ENCODE peak calls at places on chromosomes 16 and 17, in five cellular contexts. C is GM12878, N is A549, E is K562, K is HepG2. W is an unnamed sample.

GRCh38 chr16:49499018-49499785 is 125.6 kb downstream of the C16orf78 start:
- DNase-seq in E (no peak), N (no peak), K (no peak), C (no peak), W (no peak)

GRCh38 chr17:48816774-48817590 is at the start of gene TTLL6:
- DNase-seq in C (no peak), E (peak; percentile 96), N (peak; percentile 90), K (peak; percentile 87), W (peak; percentile 99)

GRCh38 chr16:29757950-29758466 is 12.2 kb upstream of the C16orf54 start:
- DNase-seq in E (no peak), K (peak; percentile 82), C (no peak), N (no peak), W (no peak)

GRCh38 chr17:51165680-51166197 is 472 bp upstream of the NME2 start:
- DNase-seq in N (no peak), E (peak; percentile 25), C (no peak), K (no peak), W (peak; percentile 50)

GRCh38 chr16:88782454-88783390 is 2.3 kb downstream of the PIEZO1 start:
- DNase-seq in E (no peak), C (no peak), N (no peak), K (no peak), W (no peak)

GRCh38 chr16:67537270-67537635 is 8.6 kb downstream of the RIPOR1 start:
- DNase-seq in E (no peak), N (no peak), C (no peak), K (no peak), W (peak; percentile 69)

GRCh38 chr17:68616334-68616733 is 15.2 kb upstream of the FAM20A start:
- DNase-seq in K (no peak), N (no peak), E (no peak), C (no peak), W (no peak)

GRCh38 chr16:28936784-28937155 is 5.0 kb downstream of the CD19 start:
- DNase-seq in K (no peak), N (no peak), E (no peak), C (no peak), W (no peak)

GRCh38 chr16:86809458-86809955 is 231.2 kb downstream of the FOXL1 start:
- DNase-seq in E (no peak), K (no peak), N (peak; percentile 51), C (no peak), W (peak; percentile 23)

GRCh38 chr17:45873728-45874127 is 20.6 kb upstream of the MAPT start:
- DNase-seq in N (no peak), C (no peak), K (no peak), E (no peak), W (no peak)

GRCh38 chr16:85888405-85889331 is 10.3 kb upstream of the IRF8 start:
- DNase-seq in E (no peak), K (peak; percentile 33), N (peak; percentile 67), C (peak; percentile 89), W (no peak)

GRCh38 chr16:89071686-89072182 is 21.9 kb upstream of the ACSF3 start:
- DNase-seq in N (no peak), E (peak; percentile 53), K (no peak), C (no peak), W (no peak)

GRCh38 chr16:11797957-11798299 is 870 bp upstream of the ZC3H7A start:
- DNase-seq in N (peak; percentile 13), K (no peak), C (no peak), E (no peak), W (no peak)

GRCh38 chr16:1780677-1781072 is 1.7 kb downstream of the SPSB3 start:
- DNase-seq in K (no peak), E (no peak), C (no peak), N (no peak), W (no peak)

GRCh38 chr17:82974136-82974952 is 105.1 kb upstream of the METRNL start:
- DNase-seq in C (no peak), K (no peak), N (no peak), E (no peak), W (no peak)

GRCh38 chr17:48241131-48241591 is 133.6 kb downstream of the SNX11 start:
- DNase-seq in C (peak; percentile 54), E (peak; percentile 52), N (peak; percentile 90), K (no peak), W (no peak)

GRCh38 chr17:27532269-27533067 is 76.2 kb downstream of the KSR1 start:
- DNase-seq in K (peak; percentile 88), C (no peak), N (no peak), E (no peak), W (peak; percentile 28)

GRCh38 chr17:32516940-32517711 is 30.3 kb downstream of the CDK5R1 start:
- DNase-seq in N (no peak), K (no peak), C (no peak), E (no peak), W (no peak)

GRCh38 chr17:61754124-61754523 is 109.2 kb downstream of the BRIP1 start:
- DNase-seq in N (no peak), E (no peak), C (no peak), K (no peak), W (no peak)

GRCh38 chr17:59372138-59372751 is 40.8 kb downstream of the YPEL2 start:
- DNase-seq in N (no peak), E (no peak), K (no peak), C (peak; percentile 79), W (no peak)

GRCh38 chr17:45326566-45326965 is 9.7 kb upstream of the MAP3K14 start:
- DNase-seq in N (no peak), K (no peak), E (no peak), C (no peak), W (no peak)

GRCh38 chr16:67857547-67858233 is 10.2 kb upstream of the CENPT start:
- DNase-seq in C (no peak), N (peak; percentile 95), K (peak; percentile 96), E (peak; percentile 60), W (peak; percentile 86)

GRCh38 chr17:19024101-19025078 is 19.8 kb upstream of the FAM83G start:
- DNase-seq in K (no peak), E (no peak), N (peak; percentile 49), C (no peak), W (no peak)

GRCh38 chr17:37506678-37507077 is 17.0 kb downstream of the DUSP14 start:
- DNase-seq in E (peak; percentile 51), C (no peak), N (peak; percentile 76), K (peak; percentile 55), W (peak; percentile 91)

GRCh38 chr17:34400301-34400931 is 37.4 kb upstream of the CCL1 start:
- DNase-seq in N (no peak), C (no peak), K (no peak), E (no peak), W (no peak)

GRCh38 chr17:1762233-1762905 is 509 bp downstream of the SERPINF1 start:
- DNase-seq in N (no peak), K (peak; percentile 88), C (no peak), E (peak; percentile 67), W (peak; percentile 42)

GRCh38 chr17:1765576-1765975 is 3.7 kb downstream of the SERPINF1 start:
- DNase-seq in C (no peak), K (no peak), E (no peak), N (no peak), W (no peak)

GRCh38 chr17:1766382-1767135 is 4.7 kb downstream of the SERPINF1 start:
- DNase-seq in K (no peak), C (no peak), E (no peak), N (no peak), W (no peak)

GRCh38 chr17:1764274-1764673 is 2.4 kb downstream of the SERPINF1 start:
- DNase-seq in E (no peak), N (no peak), K (no peak), C (no peak), W (no peak)

GRCh38 chr17:1762906-1763829 is 1.3 kb downstream of the SERPINF1 start:
- DNase-seq in E (peak; percentile 68), K (peak; percentile 99), N (peak; percentile 38), C (no peak), W (peak; percentile 34)
- TF ChIP-seq JUNB in E (no peak), K (no peak), N (no peak), C (no peak), W (no peak)

GRCh38 chr17:31296156-31296555 is 883 bp downstream of the OMG start:
- DNase-seq in N (no peak), C (no peak), E (no peak), K (no peak), W (no peak)
- H3K4me2 ChIP-seq in N (no peak overlapping the region), C (no peak overlapping the region), E (no peak overlapping the region), K (no peak overlapping the region), W (no peak overlapping the region)

GRCh38 chr16:47888734-47889133 is 267.1 kb downstream of the ABCC12 start:
- DNase-seq in K (no peak), C (no peak), N (no peak), E (no peak), W (no peak)

GRCh38 chr16:47887496-47887895 is 268.3 kb downstream of the ABCC12 start:
- DNase-seq in E (no peak), C (no peak), N (peak; percentile 27), K (no peak), W (peak; percentile 62)

GRCh38 chr16:47885489-47885888 is 270.3 kb downstream of the ABCC12 start:
- DNase-seq in N (no peak), E (no peak), C (no peak), K (no peak), W (no peak)

GRCh38 chr16:47886631-47887415 is 269.0 kb downstream of the ABCC12 start:
- DNase-seq in N (no peak), E (no peak), C (no peak), K (no peak), W (no peak)

GRCh38 chr16:47888142-47888541 is 267.7 kb downstream of the ABCC12 start:
- DNase-seq in K (peak; percentile 75), C (no peak), N (peak; percentile 74), E (no peak), W (peak; percentile 65)
- TF ChIP-seq JUNB in K (no peak), C (no peak), N (no peak), E (no peak), W (no peak)

DNA sequence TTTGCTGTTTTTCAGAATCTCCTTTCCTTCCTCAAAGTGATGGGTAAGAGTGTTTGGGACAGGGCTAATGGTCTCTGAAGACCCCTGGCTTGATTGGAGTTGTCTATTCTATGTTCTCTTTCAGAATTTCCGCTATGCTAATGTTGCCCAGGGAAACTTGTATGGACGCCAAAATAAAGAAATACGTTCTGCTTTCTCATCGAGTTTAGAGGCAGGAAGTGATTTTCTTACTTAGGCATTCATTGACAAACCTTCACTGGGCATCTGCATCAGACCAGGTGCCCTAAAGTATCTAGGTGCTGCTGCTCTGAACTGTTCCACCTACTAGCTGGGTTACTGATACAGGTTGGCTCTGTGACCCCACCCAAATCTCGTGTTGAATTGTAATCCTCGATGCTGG is 787.9 kb upstream of the EEF2KMT start:
- DNase-seq in N (no peak), C (no peak), K (no peak), E (no peak), W (no peak)
- H3K4me2 ChIP-seq in N (no peak overlapping the region), C (no peak overlapping the region), K (no peak overlapping the region), E (no peak overlapping the region), W (no peak overlapping the region)

W was measured in GM23338.